ENCODE peak calls at places on chromosome 13, in six cellular contexts. K, F, S, N, A and J are unnamed samples.
A peak's percentile ranks its signal among the peaks of the same experiment; 100 is the strongest.

GRCh38 chr13:62799931-62800436 is 1384.3 kb upstream of the PCDH20 start:
- DNase-seq in A (no peak), K (no peak), N (no peak), S (no peak), F (no peak), J (no peak)

GRCh38 chr13:67156718-67157049 is 73.5 kb downstream of the PCDH9 start:
- DNase-seq in N (no peak), S (no peak), A (no peak), K (peak; percentile 50), F (no peak), J (no peak)

GRCh38 chr13:112248909-112249592 is 127.1 kb upstream of the SPACA7 start:
- DNase-seq in K (no peak), N (no peak), S (peak; percentile 49), A (no peak), F (no peak), J (no peak)

GRCh38 chr13:99859178-99860177 is 112.1 kb downstream of the ZIC5 start:
- DNase-seq in N (no peak), K (peak; percentile 15), S (no peak), A (no peak), F (peak; percentile 22), J (no peak)

GRCh38 chr13:41767801-41768200 is 193.1 kb downstream of the VWA8 start:
- DNase-seq in N (no peak), A (peak; percentile 62), F (no peak), S (no peak), K (no peak), J (no peak)

GRCh38 chr13:24693862-24694471 is 13.8 kb downstream of the ATP12A start:
- DNase-seq in A (peak; percentile 46), F (no peak), K (peak; percentile 86), N (peak; percentile 48), S (no peak), J (peak; percentile 59)

GRCh38 chr13:94435604-94436226 is 43.8 kb downstream of the DCT start:
- DNase-seq in F (no peak), A (peak; percentile 74), K (peak; percentile 61), N (peak; percentile 40), S (no peak), J (peak; percentile 9)

GRCh38 chr13:49421391-49421790 is 22.5 kb downstream of the CAB39L start:
- DNase-seq in S (no peak), N (peak; percentile 32), F (no peak), K (peak; percentile 43), A (no peak), J (no peak)

GRCh38 chr13:33218020-33218419 is 67.5 kb downstream of the STARD13 start:
- DNase-seq in A (no peak), K (no peak), F (no peak), N (no peak), S (no peak), J (no peak)

GRCh38 chr13:53405616-53406015 is 377.0 kb downstream of the OLFM4 start:
- DNase-seq in A (no peak), F (no peak), N (no peak), S (no peak), K (peak; percentile 91), J (no peak)

GRCh38 chr13:94112227-94112626 is 367.3 kb downstream of the DCT start:
- DNase-seq in A (peak; percentile 97), K (no peak), N (no peak), F (no peak), S (no peak), J (no peak)

GRCh38 chr13:24605923-24606372 is 74.3 kb upstream of the ATP12A start:
- DNase-seq in N (no peak), F (peak; percentile 29), S (no peak), A (peak; percentile 48), K (peak; percentile 36), J (peak; percentile 17)

GRCh38 chr13:107743100-107743499 is 472.2 kb downstream of the LIG4 start:
- DNase-seq in A (no peak), N (no peak), K (no peak), S (no peak), F (no peak), J (no peak)

GRCh38 chr13:109140054-109140776 is 510.8 kb downstream of the MYO16 start:
- DNase-seq in K (no peak), A (no peak), N (no peak), S (no peak), F (no peak), J (no peak)

GRCh38 chr13:113656015-113656588 is 1.9 kb downstream of the ATP4B start:
- DNase-seq in F (no peak), N (no peak), A (no peak), K (no peak), S (peak; percentile 80), J (no peak)

GRCh38 chr13:57823704-57824103 is 192.2 kb downstream of the PCDH17 start:
- DNase-seq in S (no peak), N (no peak), A (no peak), K (no peak), F (no peak), J (no peak)

GRCh38 chr13:98275711-98276171 is 98.7 kb upstream of the RNF113B start:
- DNase-seq in K (no peak), S (no peak), F (no peak), A (no peak), N (no peak), J (no peak)

GRCh38 chr13:99922631-99923404 is 48.7 kb downstream of the ZIC5 start:
- DNase-seq in S (no peak), N (no peak), K (no peak), A (no peak), F (no peak), J (no peak)

GRCh38 chr13:38577048-38577447 is 109.8 kb upstream of the FREM2 start:
- DNase-seq in F (no peak), S (no peak), N (no peak), K (peak; percentile 32), A (peak; percentile 3), J (no peak)

GRCh38 chr13:34019870-34020269 is 201.9 kb downstream of the RFC3 start:
- DNase-seq in N (no peak), F (no peak), S (no peak), A (no peak), K (no peak), J (no peak)

GRCh38 chr13:99736541-99736940 is 235.0 kb downstream of the ZIC5 start:
- DNase-seq in K (no peak), S (no peak), F (no peak), N (no peak), A (no peak), J (no peak)

GRCh38 chr13:49530452-49530851 is 34.7 kb downstream of the PHF11 start:
- DNase-seq in A (no peak), F (peak; percentile 47), K (no peak), N (peak; percentile 62), S (no peak), J (peak; percentile 87)

GRCh38 chr13:76293346-76293745 is 592.9 kb downstream of the KCTD12 start:
- DNase-seq in N (no peak), K (no peak), F (no peak), A (peak; percentile 85), S (no peak), J (no peak)

GRCh38 chr13:94967183-94968039 is 255.1 kb upstream of the SOX21 start:
- DNase-seq in A (peak; percentile 8), F (peak; percentile 24), S (no peak), K (peak; percentile 85), N (no peak), J (no peak)

GRCh38 chr13:98890920-98891319 is 86.9 kb downstream of the DOCK9 start:
- DNase-seq in N (no peak), A (no peak), K (no peak), S (no peak), F (no peak), J (no peak)

GRCh38 chr13:28744091-28744536 is 25.3 kb upstream of the SLC46A3 start:
- DNase-seq in N (no peak), S (no peak), K (no peak), F (no peak), A (peak; percentile 61), J (no peak)

GRCh38 chr13:72139192-72139591 is 272.2 kb upstream of the DACH1 start:
- DNase-seq in S (no peak), F (no peak), N (no peak), K (no peak), A (no peak), J (no peak)

GRCh38 chr13:76522083-76522755 is 364.0 kb downstream of the KCTD12 start:
- DNase-seq in K (no peak), A (peak; percentile 82), S (no peak), N (no peak), F (no peak), J (no peak)

GRCh38 chr13:50129923-50130685 is 114.9 kb downstream of the KCNRG start:
- DNase-seq in K (peak; percentile 76), N (peak; percentile 63), F (peak; percentile 26), A (peak; percentile 49), S (peak; percentile 93), J (no peak)

DNA sequence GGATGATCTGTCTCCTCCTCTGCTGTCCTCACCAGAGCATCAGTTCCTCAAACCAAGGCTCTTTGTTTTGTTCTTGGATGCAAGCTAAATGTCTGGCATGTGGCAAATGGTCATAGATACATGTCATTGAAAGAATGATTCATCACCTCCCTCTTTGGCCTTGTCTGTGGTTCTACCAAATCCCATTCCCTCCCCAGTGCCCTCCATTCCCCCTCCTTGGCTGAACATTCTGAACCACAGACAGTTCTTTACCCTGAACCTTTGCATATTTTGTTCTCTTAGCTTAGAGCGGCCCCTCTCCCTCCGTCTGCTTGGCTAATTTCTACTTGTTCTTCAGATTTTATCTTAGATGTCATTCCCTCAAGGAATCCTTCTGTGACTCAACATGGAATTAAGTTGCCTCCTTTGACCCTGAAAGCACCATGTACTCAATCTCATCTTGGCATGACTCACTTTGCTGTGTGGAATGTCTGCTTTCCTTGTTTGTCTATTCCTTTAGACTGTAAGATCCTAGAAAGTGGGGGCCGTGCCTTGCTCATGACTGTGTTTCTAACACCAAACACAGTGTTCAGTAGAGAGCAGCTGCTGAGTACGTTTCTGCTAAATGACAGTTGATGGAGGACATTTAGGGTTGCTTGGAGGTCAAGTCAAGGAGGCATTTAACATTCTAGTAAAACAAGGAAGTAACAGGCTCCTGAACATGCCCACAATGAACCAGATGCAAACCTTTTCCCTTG is 8.1 kb downstream of the ALOX5AP start:
- DNase-seq in A (peak; percentile 98), K (no peak), F (no peak), S (no peak), N (no peak), J (no peak)
- TF ChIP-seq CTCF in A (no peak), K (no peak), F (no peak), S (no peak), N (no peak), J (no peak)

GRCh38 chr13:74009100-74009668 is 125.0 kb downstream of the KLF12 start:
- DNase-seq in F (no peak), K (no peak), A (no peak), S (no peak), N (no peak), J (no peak)

GRCh38 chr13:74017301-74018092 is 116.7 kb downstream of the KLF12 start:
- DNase-seq in A (no peak), K (no peak), S (no peak), F (no peak), N (no peak), J (no peak)

GRCh38 chr13:74015137-74015536 is 119.1 kb downstream of the KLF12 start:
- DNase-seq in K (no peak), A (peak; percentile 8), N (no peak), F (no peak), S (no peak), J (no peak)
- TF ChIP-seq CTCF in K (peak; percentile 41), A (peak; percentile 36), N (peak; percentile 45), F (peak; percentile 30), S (no peak), J (no peak)

GRCh38 chr13:47794963-47795362 is 206.1 kb downstream of the SUCLA2 start:
- DNase-seq in F (no peak), S (no peak), N (no peak), A (peak; percentile 11), K (no peak), J (no peak)
- TF ChIP-seq CTCF in F (peak; percentile 63), S (no peak), N (peak; percentile 40), A (peak; percentile 63), K (peak; percentile 50), J (peak; percentile 30)

GRCh38 chr13:32164622-32165268 is 133.2 kb downstream of the FRY start:
- DNase-seq in S (no peak), N (peak; percentile 27), K (peak; percentile 81), A (peak; percentile 77), F (peak; percentile 8), J (peak; percentile 45)
- TF ChIP-seq CTCF in S (no peak), N (no peak), K (peak; percentile 75), A (peak; percentile 74), F (peak; percentile 23), J (peak; percentile 42)